ENCODE peak calls at places on chromosomes 6 and 20, in ten cellular contexts. One of them, this sample, is unnamed.
A peak's percentile ranks its signal among the peaks of the same experiment; 100 is the strongest.

GRCh38 chr6:73062837-73063236 is 162.5 kb downstream of the KHDC1L start:
- DNase-seq in IMR-90: no peak
- DNase-seq in hepatocyte: no peak
- DNase-seq in heart right ventricle: no peak
- DNase-seq in MCF 10A: no peak
- DNase-seq in MM.1S: no peak
- DNase-seq in astrocyte of the cerebellum: peak; percentile 76
- DNase-seq in fibroblast of villous mesenchyme: no peak
- DNase-seq in HFFc6: peak; percentile 17
- DNase-seq in esophagus squamous epithelium: no peak
- DNase-seq in this sample: peak; percentile 70

GRCh38 chr20:49385471-49385870 is 97.0 kb downstream of the KCNB1 start:
- DNase-seq in IMR-90: peak; percentile 22
- DNase-seq in hepatocyte: peak; percentile 33
- DNase-seq in heart right ventricle: no peak
- DNase-seq in MCF 10A: peak; percentile 58
- DNase-seq in MM.1S: peak; percentile 36
- DNase-seq in astrocyte of the cerebellum: no peak
- DNase-seq in fibroblast of villous mesenchyme: peak; percentile 29
- DNase-seq in HFFc6: peak; percentile 33
- DNase-seq in esophagus squamous epithelium: no peak
- DNase-seq in this sample: no peak

GRCh38 chr6:113875470-113875869 is 18.3 kb downstream of the MARCKS start:
- DNase-seq in IMR-90: peak; percentile 76
- DNase-seq in hepatocyte: no peak
- DNase-seq in heart right ventricle: no peak
- DNase-seq in MCF 10A: no peak
- DNase-seq in MM.1S: peak; percentile 25
- DNase-seq in astrocyte of the cerebellum: no peak
- DNase-seq in fibroblast of villous mesenchyme: peak; percentile 33
- DNase-seq in HFFc6: peak; percentile 38
- DNase-seq in esophagus squamous epithelium: no peak
- DNase-seq in this sample: no peak

GRCh38 chr6:30615219-30615957 is 1.7 kb downstream of the PPP1R10 start:
- DNase-seq in IMR-90: peak; percentile 91
- DNase-seq in hepatocyte: peak; percentile 75
- DNase-seq in heart right ventricle: no peak
- DNase-seq in MCF 10A: peak; percentile 88
- DNase-seq in MM.1S: peak; percentile 42
- DNase-seq in astrocyte of the cerebellum: peak; percentile 91
- DNase-seq in fibroblast of villous mesenchyme: peak; percentile 89
- DNase-seq in HFFc6: peak; percentile 74
- DNase-seq in esophagus squamous epithelium: no peak
- DNase-seq in this sample: peak; percentile 76

GRCh38 chr20:32470025-32470861 is 112.1 kb downstream of the ASXL1 start:
- DNase-seq in IMR-90: peak; percentile 70
- DNase-seq in hepatocyte: peak; percentile 80
- DNase-seq in heart right ventricle: peak; percentile 69
- DNase-seq in MCF 10A: peak; percentile 31
- DNase-seq in MM.1S: peak; percentile 31
- DNase-seq in astrocyte of the cerebellum: no peak
- DNase-seq in fibroblast of villous mesenchyme: peak; percentile 61
- DNase-seq in HFFc6: peak; percentile 50
- DNase-seq in esophagus squamous epithelium: no peak
- DNase-seq in this sample: no peak

GRCh38 chr6:72691298-72691697 is 69.4 kb downstream of the KCNQ5 start:
- DNase-seq in IMR-90: no peak
- DNase-seq in hepatocyte: no peak
- DNase-seq in heart right ventricle: no peak
- DNase-seq in MCF 10A: no peak
- DNase-seq in MM.1S: no peak
- DNase-seq in astrocyte of the cerebellum: no peak
- DNase-seq in fibroblast of villous mesenchyme: no peak
- DNase-seq in HFFc6: no peak
- DNase-seq in esophagus squamous epithelium: no peak
- DNase-seq in this sample: no peak

GRCh38 chr6:33312361-33313104 is 1.3 kb downstream of the TAPBP start:
- DNase-seq in IMR-90: peak; percentile 64
- DNase-seq in hepatocyte: peak; percentile 92
- DNase-seq in heart right ventricle: peak; percentile 29
- DNase-seq in MCF 10A: peak; percentile 87
- DNase-seq in MM.1S: peak; percentile 93
- DNase-seq in astrocyte of the cerebellum: peak; percentile 39
- DNase-seq in fibroblast of villous mesenchyme: peak; percentile 75
- DNase-seq in HFFc6: peak; percentile 55
- DNase-seq in esophagus squamous epithelium: no peak
- DNase-seq in this sample: no peak

GRCh38 chr6:165883851-165884640 is 221.0 kb upstream of the PDE10A start:
- DNase-seq in IMR-90: peak; percentile 59
- DNase-seq in hepatocyte: no peak
- DNase-seq in heart right ventricle: no peak
- DNase-seq in MCF 10A: no peak
- DNase-seq in MM.1S: no peak
- DNase-seq in astrocyte of the cerebellum: no peak
- DNase-seq in fibroblast of villous mesenchyme: peak; percentile 37
- DNase-seq in HFFc6: no peak
- DNase-seq in esophagus squamous epithelium: no peak
- DNase-seq in this sample: no peak

GRCh38 chr6:149079911-149080501 is 237.5 kb upstream of the TAB2 start:
- DNase-seq in IMR-90: peak; percentile 73
- DNase-seq in hepatocyte: peak; percentile 41
- DNase-seq in heart right ventricle: peak; percentile 55
- DNase-seq in MCF 10A: peak; percentile 73
- DNase-seq in MM.1S: no peak
- DNase-seq in astrocyte of the cerebellum: peak; percentile 37
- DNase-seq in fibroblast of villous mesenchyme: peak; percentile 56
- DNase-seq in HFFc6: peak; percentile 36
- DNase-seq in esophagus squamous epithelium: no peak
- DNase-seq in this sample: peak; percentile 24

GRCh38 chr20:60233006-60233405 is 274.8 kb downstream of the CDH26 start:
- DNase-seq in IMR-90: no peak
- DNase-seq in hepatocyte: no peak
- DNase-seq in heart right ventricle: no peak
- DNase-seq in MCF 10A: no peak
- DNase-seq in MM.1S: no peak
- DNase-seq in astrocyte of the cerebellum: no peak
- DNase-seq in fibroblast of villous mesenchyme: no peak
- DNase-seq in HFFc6: no peak
- DNase-seq in esophagus squamous epithelium: no peak
- DNase-seq in this sample: no peak

DNA sequence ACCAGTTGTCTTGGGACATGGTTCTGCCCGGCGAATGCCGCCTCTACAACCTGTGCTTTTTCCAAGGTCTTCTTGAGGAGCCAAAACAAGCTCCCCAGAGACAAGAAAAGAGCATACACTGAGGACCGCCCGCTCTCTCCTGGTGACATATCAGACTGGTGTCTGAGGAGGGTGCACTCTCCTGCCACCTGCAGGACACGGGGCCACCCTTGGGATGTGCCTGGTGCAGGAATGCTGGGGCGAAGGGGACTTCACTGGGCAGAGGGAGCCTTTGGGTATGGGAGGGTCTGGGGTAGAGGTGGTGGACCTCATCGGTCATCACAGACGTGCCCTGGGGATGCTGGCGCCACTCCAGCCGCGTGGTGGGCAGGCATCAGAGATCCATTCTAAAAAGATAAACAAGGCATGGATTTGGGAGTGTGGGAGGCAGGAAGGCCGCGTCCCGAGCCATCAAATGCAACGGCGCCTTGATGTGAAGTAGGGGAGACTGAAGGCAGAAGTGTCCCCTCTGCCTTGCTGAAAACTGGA is 163.3 kb downstream of the CD83 start:
- DNase-seq in IMR-90: no peak
- DNase-seq in hepatocyte: no peak
- DNase-seq in heart right ventricle: no peak
- DNase-seq in MCF 10A: no peak
- DNase-seq in MM.1S: no peak
- DNase-seq in astrocyte of the cerebellum: no peak
- DNase-seq in fibroblast of villous mesenchyme: no peak
- DNase-seq in HFFc6: no peak
- DNase-seq in esophagus squamous epithelium: no peak
- DNase-seq in this sample: no peak
- TF ChIP-seq CTCF in IMR-90: no peak
- TF ChIP-seq CTCF in hepatocyte: no peak
- TF ChIP-seq CTCF in heart right ventricle: no peak
- TF ChIP-seq CTCF in MCF 10A: no peak
- TF ChIP-seq CTCF in MM.1S: no peak
- TF ChIP-seq CTCF in astrocyte of the cerebellum: no peak
- TF ChIP-seq CTCF in fibroblast of villous mesenchyme: no peak
- TF ChIP-seq CTCF in HFFc6: peak; percentile 12
- TF ChIP-seq CTCF in esophagus squamous epithelium: no peak
- TF ChIP-seq CTCF in this sample: no peak

DNA sequence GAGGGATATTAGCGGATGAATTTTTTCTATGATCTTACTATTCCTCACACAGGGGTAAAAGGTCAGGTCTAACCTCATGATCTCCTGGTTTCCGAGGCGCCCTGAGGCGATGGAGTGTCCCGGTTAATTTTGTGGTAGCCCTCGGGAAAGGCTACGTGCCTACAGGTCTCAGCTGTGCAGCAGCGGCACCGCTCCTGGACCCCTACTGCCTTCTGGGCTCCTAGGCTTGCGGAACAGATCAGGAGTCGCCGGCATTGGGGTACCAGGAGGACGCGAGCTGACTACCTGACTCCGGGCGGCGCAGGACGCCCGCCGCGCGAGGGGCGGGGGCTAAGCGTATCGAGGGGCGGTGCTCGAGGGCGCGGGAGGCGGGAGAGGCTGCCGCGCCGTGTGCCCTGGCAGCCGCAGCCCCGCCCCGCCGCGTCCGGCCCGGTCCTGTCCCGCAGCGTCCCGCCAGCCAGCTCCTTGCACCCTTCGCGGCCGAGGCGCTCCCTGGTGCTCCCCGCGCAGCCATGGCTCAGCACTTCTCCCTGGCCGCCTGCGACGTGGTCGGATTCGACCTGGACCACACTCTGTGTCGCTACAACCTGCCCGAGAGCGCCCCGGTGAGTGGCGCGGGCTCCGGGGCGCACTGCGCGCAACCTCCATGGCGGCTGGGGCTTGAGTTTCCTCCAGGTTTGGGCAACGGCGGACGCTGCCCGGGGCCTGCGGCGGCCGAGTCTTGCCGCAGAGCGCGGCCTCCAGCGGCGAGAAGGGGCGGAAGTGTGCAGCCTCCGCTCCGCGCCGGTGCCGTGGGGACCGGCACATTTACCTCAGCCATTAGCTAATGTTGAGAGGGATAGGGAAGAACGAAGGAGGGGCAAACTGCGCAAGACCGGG is at the start of gene NT5DC1:
- DNase-seq in IMR-90: peak; percentile 67
- DNase-seq in hepatocyte: peak; percentile 95
- DNase-seq in heart right ventricle: peak; percentile 88
- DNase-seq in MCF 10A: peak; percentile 86
- DNase-seq in MM.1S: peak; percentile 85
- DNase-seq in astrocyte of the cerebellum: no peak
- DNase-seq in fibroblast of villous mesenchyme: peak; percentile 64
- DNase-seq in HFFc6: peak; percentile 51
- DNase-seq in esophagus squamous epithelium: peak; percentile 28
- DNase-seq in this sample: peak; percentile 4
- TF ChIP-seq CTCF in IMR-90: no peak
- TF ChIP-seq CTCF in hepatocyte: peak; percentile 48
- TF ChIP-seq CTCF in heart right ventricle: peak; percentile 16
- TF ChIP-seq CTCF in MCF 10A: peak; percentile 36
- TF ChIP-seq CTCF in MM.1S: peak; percentile 50
- TF ChIP-seq CTCF in astrocyte of the cerebellum: peak; percentile 36
- TF ChIP-seq CTCF in fibroblast of villous mesenchyme: peak; percentile 41
- TF ChIP-seq CTCF in HFFc6: peak; percentile 67
- TF ChIP-seq CTCF in esophagus squamous epithelium: peak; percentile 22
- TF ChIP-seq CTCF in this sample: peak; percentile 19

GRCh38 chr6:19028201-19028600 is 641.1 kb downstream of the RNF144B start:
- DNase-seq in IMR-90: no peak
- DNase-seq in hepatocyte: no peak
- DNase-seq in heart right ventricle: no peak
- DNase-seq in MCF 10A: no peak
- DNase-seq in MM.1S: no peak
- DNase-seq in astrocyte of the cerebellum: no peak
- DNase-seq in fibroblast of villous mesenchyme: no peak
- DNase-seq in HFFc6: no peak
- DNase-seq in esophagus squamous epithelium: no peak
- DNase-seq in this sample: no peak

DNA sequence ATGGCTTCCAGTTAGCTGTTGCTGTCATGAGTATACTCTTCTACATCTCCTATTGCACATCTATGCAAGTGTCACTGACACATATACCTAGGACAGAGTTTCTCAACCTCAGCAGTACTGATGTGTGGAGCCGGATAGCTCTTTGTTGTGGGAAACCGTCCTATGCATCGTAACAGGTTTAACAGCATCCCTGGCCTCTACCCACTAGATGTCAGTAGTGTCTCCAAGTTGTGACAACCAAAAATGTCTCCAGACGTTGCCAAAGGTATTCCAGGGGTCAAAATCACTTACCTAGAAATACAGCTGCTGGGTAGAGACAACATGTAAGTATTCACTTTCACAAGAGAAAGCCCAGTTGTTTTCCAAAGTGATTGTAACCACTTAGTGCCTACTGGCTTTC is 637.6 kb downstream of the RNF144B start:
- DNase-seq in IMR-90: peak; percentile 15
- DNase-seq in hepatocyte: peak; percentile 79
- DNase-seq in heart right ventricle: no peak
- DNase-seq in MCF 10A: peak; percentile 66
- DNase-seq in MM.1S: no peak
- DNase-seq in astrocyte of the cerebellum: peak; percentile 46
- DNase-seq in fibroblast of villous mesenchyme: peak; percentile 11
- DNase-seq in HFFc6: peak; percentile 1
- DNase-seq in esophagus squamous epithelium: no peak
- DNase-seq in this sample: no peak
- TF ChIP-seq CTCF in IMR-90: peak; percentile 41
- TF ChIP-seq CTCF in hepatocyte: peak; percentile 70
- TF ChIP-seq CTCF in heart right ventricle: peak; percentile 9
- TF ChIP-seq CTCF in MCF 10A: peak; percentile 65
- TF ChIP-seq CTCF in MM.1S: peak; percentile 13
- TF ChIP-seq CTCF in astrocyte of the cerebellum: peak; percentile 80
- TF ChIP-seq CTCF in fibroblast of villous mesenchyme: peak; percentile 53
- TF ChIP-seq CTCF in HFFc6: peak; percentile 56
- TF ChIP-seq CTCF in esophagus squamous epithelium: peak; percentile 41
- TF ChIP-seq CTCF in this sample: peak; percentile 54

DNA sequence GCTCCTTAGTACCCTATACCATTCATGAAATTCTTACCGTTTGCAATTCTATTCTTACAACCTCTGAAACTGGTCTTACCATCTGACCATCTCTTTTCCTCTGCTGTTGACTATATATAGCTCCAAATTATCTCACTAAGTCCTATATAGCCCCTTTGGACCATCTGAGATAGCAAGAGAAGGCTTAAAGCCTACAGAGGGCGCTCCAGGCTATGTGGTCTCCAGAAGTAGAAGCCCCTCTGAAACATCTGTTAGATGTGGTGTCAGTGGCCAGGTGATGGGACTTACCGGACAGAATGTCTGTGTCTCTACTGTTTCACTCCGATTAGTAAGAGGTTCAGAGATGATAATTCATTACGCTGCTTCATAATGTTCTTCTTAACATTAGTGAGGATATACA is 140.7 kb upstream of the BMP2 start:
- DNase-seq in IMR-90: no peak
- DNase-seq in hepatocyte: no peak
- DNase-seq in heart right ventricle: no peak
- DNase-seq in MCF 10A: no peak
- DNase-seq in MM.1S: no peak
- DNase-seq in astrocyte of the cerebellum: no peak
- DNase-seq in fibroblast of villous mesenchyme: no peak
- DNase-seq in HFFc6: no peak
- DNase-seq in esophagus squamous epithelium: no peak
- DNase-seq in this sample: no peak
- TF ChIP-seq CTCF in IMR-90: no peak
- TF ChIP-seq CTCF in hepatocyte: no peak
- TF ChIP-seq CTCF in heart right ventricle: no peak
- TF ChIP-seq CTCF in MCF 10A: no peak
- TF ChIP-seq CTCF in MM.1S: no peak
- TF ChIP-seq CTCF in astrocyte of the cerebellum: no peak
- TF ChIP-seq CTCF in fibroblast of villous mesenchyme: peak; percentile 11
- TF ChIP-seq CTCF in HFFc6: no peak
- TF ChIP-seq CTCF in esophagus squamous epithelium: no peak
- TF ChIP-seq CTCF in this sample: no peak

GRCh38 chr20:44448753-44449546 is 26.7 kb upstream of the TTPAL start:
- DNase-seq in IMR-90: no peak
- DNase-seq in hepatocyte: no peak
- DNase-seq in heart right ventricle: no peak
- DNase-seq in MCF 10A: peak; percentile 36
- DNase-seq in MM.1S: peak; percentile 49
- DNase-seq in astrocyte of the cerebellum: no peak
- DNase-seq in fibroblast of villous mesenchyme: peak; percentile 20
- DNase-seq in HFFc6: no peak
- DNase-seq in esophagus squamous epithelium: no peak
- DNase-seq in this sample: no peak
- TF ChIP-seq CTCF in IMR-90: peak; percentile 9
- TF ChIP-seq CTCF in hepatocyte: peak; percentile 25
- TF ChIP-seq CTCF in heart right ventricle: no peak
- TF ChIP-seq CTCF in MCF 10A: peak; percentile 24
- TF ChIP-seq CTCF in MM.1S: peak; percentile 47
- TF ChIP-seq CTCF in astrocyte of the cerebellum: no peak
- TF ChIP-seq CTCF in fibroblast of villous mesenchyme: peak; percentile 41
- TF ChIP-seq CTCF in HFFc6: peak; percentile 68
- TF ChIP-seq CTCF in esophagus squamous epithelium: no peak
- TF ChIP-seq CTCF in this sample: peak; percentile 7

This sample was measured in AG09319.